ENCODE peak calls at places on chromosomes 1 and 21, in ten cellular contexts. Y is SJSA1, A is breast epithelium, O is psoas muscle, D is H9, Z is ovary, G is colonic mucosa, M is mesenchymal stem cell, R is right cardiac atrium, V is transverse colon. W is an unnamed sample.

GRCh38 chr21:38129711-38130110 is 127.1 kb upstream of the KCNJ15 start:
- DNase-seq in Y (no peak), A (no peak), O (no peak), D (no peak), Z (no peak), G (no peak), M (no peak), R (no peak), V (no peak), W (no peak)

GRCh38 chr1:84887261-84887934 is 5.6 kb downstream of the LPAR3 start:
- DNase-seq in Y (no peak), A (no peak), O (no peak), D (no peak), Z (no peak), G (no peak), M (peak; percentile 23), R (no peak), V (no peak), W (no peak)

GRCh38 chr21:45104560-45104959 is 30.2 kb downstream of the ADARB1 start:
- DNase-seq in Y (peak; percentile 62), A (no peak), O (no peak), D (no peak), Z (no peak), G (peak; percentile 68), M (no peak), R (peak; percentile 69), V (peak; percentile 66), W (no peak)

GRCh38 chr1:8671313-8671917 is 146.0 kb downstream of the RERE start:
- DNase-seq in Y (peak; percentile 62), A (no peak), O (no peak), D (no peak), Z (no peak), G (peak; percentile 51), M (peak; percentile 82), R (no peak), V (no peak), W (peak; percentile 34)

GRCh38 chr1:219041141-219041540 is 132.5 kb upstream of the LYPLAL1 start:
- DNase-seq in Y (peak; percentile 87), A (no peak), O (no peak), D (no peak), Z (no peak), G (no peak), M (peak; percentile 48), R (no peak), V (no peak), W (no peak)

GRCh38 chr1:150813028-150813707 is 5.1 kb upstream of the CTSK start:
- DNase-seq in Y (peak; percentile 55), A (peak; percentile 52), O (peak; percentile 28), D (peak; percentile 58), Z (peak; percentile 68), G (peak; percentile 84), M (peak; percentile 73), R (peak; percentile 75), V (peak; percentile 80), W (no peak)

GRCh38 chr1:69167876-69168275 is 399.8 kb upstream of the LRRC7 start:
- DNase-seq in Y (no peak), A (no peak), O (no peak), D (no peak), Z (no peak), G (no peak), M (no peak), R (no peak), V (no peak), W (no peak)

GRCh38 chr21:42093991-42094417 is 22.9 kb downstream of the UMODL1 start:
- DNase-seq in Y (peak; percentile 85), A (peak; percentile 76), O (peak; percentile 48), D (no peak), Z (no peak), G (no peak), M (peak; percentile 96), R (peak; percentile 9), V (no peak), W (no peak)

DNA sequence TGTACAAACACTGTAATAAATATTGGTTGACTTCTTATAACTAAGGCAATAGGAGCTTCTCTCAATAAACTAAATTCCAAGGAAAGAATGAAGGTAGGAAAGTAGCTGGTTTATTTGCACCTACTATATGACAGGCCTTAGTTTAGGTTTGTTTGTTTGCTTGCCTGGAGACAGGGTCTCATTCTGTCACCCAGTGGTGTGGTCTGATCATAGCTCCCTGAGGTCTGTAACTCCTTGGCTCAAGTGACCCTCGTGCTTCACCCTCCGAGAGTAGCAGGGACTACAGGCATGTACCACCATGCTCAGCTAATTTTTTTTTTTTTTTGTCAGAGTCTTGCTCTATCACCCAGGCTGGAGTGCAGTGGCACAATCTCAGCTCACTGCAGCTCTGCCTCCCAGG is 1.9 kb upstream of the EDARADD start:
- DNase-seq in Y (no peak), A (no peak), O (no peak), D (no peak), Z (no peak), G (no peak), M (no peak), R (no peak), V (no peak), W (no peak)
- H3K27ac ChIP-seq in Y (no peak overlapping the region), A (no peak overlapping the region), O (no peak overlapping the region), D (no peak overlapping the region), Z (no peak overlapping the region), G (no peak overlapping the region), M (no peak overlapping the region), R (no peak overlapping the region), V (no peak overlapping the region), W (no peak overlapping the region)

GRCh38 chr1:47578862-47579419 is 141.1 kb downstream of the FOXD2 start:
- DNase-seq in Y (no peak), A (no peak), O (no peak), D (no peak), Z (no peak), G (no peak), M (peak; percentile 2), R (no peak), V (no peak), W (no peak)

GRCh38 chr1:47578026-47578861 is 140.4 kb downstream of the FOXD2 start:
- DNase-seq in Y (peak; percentile 51), A (peak; percentile 26), O (no peak), D (no peak), Z (no peak), G (peak; percentile 40), M (peak; percentile 15), R (peak; percentile 69), V (peak; percentile 27), W (peak; percentile 52)

GRCh38 chr1:47575855-47576757 is 138.3 kb downstream of the FOXD2 start:
- DNase-seq in Y (peak; percentile 91), A (no peak), O (no peak), D (no peak), Z (no peak), G (no peak), M (peak; percentile 56), R (no peak), V (no peak), W (no peak)

GRCh38 chr1:47576758-47577115 is 138.9 kb downstream of the FOXD2 start:
- DNase-seq in Y (no peak), A (no peak), O (no peak), D (no peak), Z (no peak), G (no peak), M (no peak), R (no peak), V (no peak), W (no peak)

GRCh38 chr1:47577310-47578025 is 139.6 kb downstream of the FOXD2 start:
- DNase-seq in Y (no peak), A (no peak), O (no peak), D (no peak), Z (no peak), G (no peak), M (no peak), R (no peak), V (no peak), W (no peak)
- H3K27ac ChIP-seq in Y (no peak overlapping the region), A (peak overlapping the region; percentile 60), O (no peak overlapping the region), D (no peak overlapping the region), Z (no peak overlapping the region), G (no peak overlapping the region), M (no peak overlapping the region), R (no peak overlapping the region), V (no peak overlapping the region), W (no peak overlapping the region)

GRCh38 chr1:245807954-245808719 is 653.4 kb downstream of the KIF26B start:
- DNase-seq in Y (no peak), A (no peak), O (no peak), D (no peak), Z (no peak), G (no peak), M (no peak), R (no peak), V (no peak), W (no peak)

GRCh38 chr1:245807306-245807705 is 652.5 kb downstream of the KIF26B start:
- DNase-seq in Y (no peak), A (no peak), O (no peak), D (no peak), Z (no peak), G (no peak), M (no peak), R (no peak), V (no peak), W (no peak)

GRCh38 chr1:245810181-245810727 is 655.5 kb downstream of the KIF26B start:
- DNase-seq in Y (no peak), A (no peak), O (no peak), D (no peak), Z (no peak), G (no peak), M (no peak), R (no peak), V (no peak), W (no peak)

GRCh38 chr1:245810789-245811337 is 656.1 kb downstream of the KIF26B start:
- DNase-seq in Y (no peak), A (no peak), O (no peak), D (no peak), Z (no peak), G (no peak), M (no peak), R (no peak), V (no peak), W (no peak)

DNA sequence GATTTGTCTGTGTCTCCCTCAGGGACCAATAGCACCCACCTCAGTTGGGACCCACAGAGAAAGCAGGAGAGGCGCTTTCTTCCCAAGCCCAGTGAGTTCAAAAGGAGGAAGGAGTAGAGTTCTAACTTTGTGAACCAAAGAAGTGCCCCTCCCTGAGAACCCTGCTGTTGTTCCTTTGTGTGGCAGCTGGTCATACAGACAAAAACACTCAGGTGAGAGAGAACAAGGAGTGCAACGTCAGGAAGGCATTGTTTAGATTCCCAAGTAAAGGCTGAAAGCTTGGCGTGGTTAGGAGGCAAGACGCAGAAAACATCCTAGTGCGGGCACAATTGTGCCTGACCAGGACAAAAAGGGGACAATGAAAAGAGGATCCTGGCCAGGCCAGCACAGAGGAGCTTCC is 654.6 kb downstream of the KIF26B start:
- DNase-seq in Y (no peak), A (no peak), O (no peak), D (no peak), Z (no peak), G (no peak), M (no peak), R (no peak), V (no peak), W (no peak)
- H3K27ac ChIP-seq in Y (no peak overlapping the region), A (no peak overlapping the region), O (no peak overlapping the region), D (no peak overlapping the region), Z (no peak overlapping the region), G (no peak overlapping the region), M (no peak overlapping the region), R (no peak overlapping the region), V (no peak overlapping the region), W (no peak overlapping the region)

GRCh38 chr1:203379831-203380230 is 28.9 kb upstream of the FMOD start:
- DNase-seq in Y (no peak), A (no peak), O (no peak), D (no peak), Z (no peak), G (no peak), M (peak; percentile 65), R (no peak), V (no peak), W (no peak)

GRCh38 chr1:203380395-203381150 is 29.7 kb upstream of the FMOD start:
- DNase-seq in Y (no peak), A (no peak), O (no peak), D (no peak), Z (no peak), G (no peak), M (no peak), R (no peak), V (no peak), W (no peak)

GRCh38 chr1:203378529-203379271 is 27.8 kb upstream of the FMOD start:
- DNase-seq in Y (peak; percentile 15), A (no peak), O (no peak), D (no peak), Z (peak; percentile 57), G (peak; percentile 15), M (peak; percentile 83), R (no peak), V (no peak), W (no peak)

GRCh38 chr1:203381151-203381751 is 30.3 kb upstream of the FMOD start:
- DNase-seq in Y (no peak), A (no peak), O (no peak), D (no peak), Z (no peak), G (peak; percentile 6), M (peak; percentile 24), R (no peak), V (no peak), W (no peak)
- H3K27ac ChIP-seq in Y (no peak overlapping the region), A (no peak overlapping the region), O (no peak overlapping the region), D (no peak overlapping the region), Z (peak overlapping the region; percentile 56), G (no peak overlapping the region), M (no peak overlapping the region), R (no peak overlapping the region), V (peak overlapping the region; percentile 47), W (no peak overlapping the region)

W was measured in substantia nigra.